ENCODE peak calls at places on chromosome 22, in nine cellular contexts. One of them, this sample, is unnamed.

GRCh38 chr22:45959719-45960476 is 17.1 kb downstream of the WNT7B start:
- DNase-seq in stimulated activated naive CD4-positive, alpha-beta T cell: no peak
- DNase-seq in activated CD8-positive, alpha-beta memory T cell treated with anti-CD3 and anti-CD28 coated beads for 1 hour: no peak
- DNase-seq in activated T-cell treated with anti-CD3 and anti-CD28 coated beads, Interleukin-2, amount 50 U/mL, for 24 hours: no peak
- DNase-seq in stomach: no peak
- DNase-seq in SW480: no peak
- DNase-seq in kidney tubule cell: no peak
- DNase-seq in AG08396: no peak
- DNase-seq in cardiac muscle cell: no peak
- DNase-seq in this sample: no peak

GRCh38 chr22:33867118-33867863 is 53.0 kb downstream of the LARGE1 start:
- DNase-seq in activated CD8-positive, alpha-beta memory T cell treated with anti-CD3 and anti-CD28 coated beads for 1 hour: no peak
- DNase-seq in kidney tubule cell: peak
- DNase-seq in stimulated activated naive CD4-positive, alpha-beta T cell: no peak
- DNase-seq in stomach: peak
- DNase-seq in cardiac muscle cell: no peak
- DNase-seq in SW480: no peak
- DNase-seq in activated T-cell treated with anti-CD3 and anti-CD28 coated beads, Interleukin-2, amount 50 U/mL, for 24 hours: no peak
- DNase-seq in AG08396: peak
- DNase-seq in this sample: peak

GRCh38 chr22:34804588-34804987 is 261.4 kb upstream of the ISX start:
- DNase-seq in stimulated activated naive CD4-positive, alpha-beta T cell: no peak
- DNase-seq in activated CD8-positive, alpha-beta memory T cell treated with anti-CD3 and anti-CD28 coated beads for 1 hour: no peak
- DNase-seq in cardiac muscle cell: peak
- DNase-seq in stomach: no peak
- DNase-seq in activated T-cell treated with anti-CD3 and anti-CD28 coated beads, Interleukin-2, amount 50 U/mL, for 24 hours: no peak
- DNase-seq in AG08396: no peak
- DNase-seq in kidney tubule cell: peak
- DNase-seq in SW480: no peak
- DNase-seq in this sample: no peak

GRCh38 chr22:32957093-32957835 is 100.9 kb downstream of the SYN3 start:
- DNase-seq in stimulated activated naive CD4-positive, alpha-beta T cell: no peak
- DNase-seq in kidney tubule cell: no peak
- DNase-seq in AG08396: no peak
- DNase-seq in activated CD8-positive, alpha-beta memory T cell treated with anti-CD3 and anti-CD28 coated beads for 1 hour: no peak
- DNase-seq in activated T-cell treated with anti-CD3 and anti-CD28 coated beads, Interleukin-2, amount 50 U/mL, for 24 hours: no peak
- DNase-seq in SW480: no peak
- DNase-seq in cardiac muscle cell: no peak
- DNase-seq in stomach: no peak
- DNase-seq in this sample: no peak

GRCh38 chr22:17570851-17571631 is 7.7 kb downstream of the SLC25A18 start:
- DNase-seq in stomach: peak
- DNase-seq in stimulated activated naive CD4-positive, alpha-beta T cell: no peak
- DNase-seq in cardiac muscle cell: peak
- DNase-seq in kidney tubule cell: peak
- DNase-seq in activated CD8-positive, alpha-beta memory T cell treated with anti-CD3 and anti-CD28 coated beads for 1 hour: no peak
- DNase-seq in activated T-cell treated with anti-CD3 and anti-CD28 coated beads, Interleukin-2, amount 50 U/mL, for 24 hours: no peak
- DNase-seq in AG08396: peak
- DNase-seq in SW480: no peak
- DNase-seq in this sample: no peak

GRCh38 chr22:20748820-20749428 is 25.0 kb upstream of the SERPIND1 start:
- DNase-seq in stomach: no peak
- DNase-seq in AG08396: no peak
- DNase-seq in stimulated activated naive CD4-positive, alpha-beta T cell: no peak
- DNase-seq in activated CD8-positive, alpha-beta memory T cell treated with anti-CD3 and anti-CD28 coated beads for 1 hour: no peak
- DNase-seq in cardiac muscle cell: peak
- DNase-seq in SW480: no peak
- DNase-seq in kidney tubule cell: no peak
- DNase-seq in activated T-cell treated with anti-CD3 and anti-CD28 coated beads, Interleukin-2, amount 50 U/mL, for 24 hours: no peak
- DNase-seq in this sample: no peak

GRCh38 chr22:48576333-48577013 is 1251.2 kb downstream of the BRD1 start:
- DNase-seq in cardiac muscle cell: peak
- DNase-seq in kidney tubule cell: peak
- DNase-seq in SW480: no peak
- DNase-seq in activated CD8-positive, alpha-beta memory T cell treated with anti-CD3 and anti-CD28 coated beads for 1 hour: no peak
- DNase-seq in AG08396: peak
- DNase-seq in stimulated activated naive CD4-positive, alpha-beta T cell: no peak
- DNase-seq in stomach: no peak
- DNase-seq in activated T-cell treated with anti-CD3 and anti-CD28 coated beads, Interleukin-2, amount 50 U/mL, for 24 hours: no peak
- DNase-seq in this sample: no peak

GRCh38 chr22:39656495-39657490 is 86.2 kb downstream of the CACNA1I start:
- DNase-seq in activated T-cell treated with anti-CD3 and anti-CD28 coated beads, Interleukin-2, amount 50 U/mL, for 24 hours: no peak
- DNase-seq in activated CD8-positive, alpha-beta memory T cell treated with anti-CD3 and anti-CD28 coated beads for 1 hour: no peak
- DNase-seq in stomach: no peak
- DNase-seq in kidney tubule cell: no peak
- DNase-seq in cardiac muscle cell: no peak
- DNase-seq in stimulated activated naive CD4-positive, alpha-beta T cell: no peak
- DNase-seq in SW480: no peak
- DNase-seq in AG08396: no peak
- DNase-seq in this sample: no peak

GRCh38 chr22:40204331-40205116 is 26.8 kb downstream of the TNRC6B start:
- DNase-seq in cardiac muscle cell: no peak
- DNase-seq in stimulated activated naive CD4-positive, alpha-beta T cell: no peak
- DNase-seq in AG08396: peak
- DNase-seq in SW480: no peak
- DNase-seq in activated T-cell treated with anti-CD3 and anti-CD28 coated beads, Interleukin-2, amount 50 U/mL, for 24 hours: no peak
- DNase-seq in activated CD8-positive, alpha-beta memory T cell treated with anti-CD3 and anti-CD28 coated beads for 1 hour: no peak
- DNase-seq in kidney tubule cell: peak
- DNase-seq in stomach: no peak
- DNase-seq in this sample: peak

GRCh38 chr22:28736296-28737155 is 5.1 kb downstream of the CHEK2 start:
- DNase-seq in activated T-cell treated with anti-CD3 and anti-CD28 coated beads, Interleukin-2, amount 50 U/mL, for 24 hours: no peak
- DNase-seq in stimulated activated naive CD4-positive, alpha-beta T cell: no peak
- DNase-seq in stomach: no peak
- DNase-seq in cardiac muscle cell: no peak
- DNase-seq in SW480: no peak
- DNase-seq in AG08396: no peak
- DNase-seq in kidney tubule cell: no peak
- DNase-seq in activated CD8-positive, alpha-beta memory T cell treated with anti-CD3 and anti-CD28 coated beads for 1 hour: no peak
- DNase-seq in this sample: no peak

GRCh38 chr22:27621671-27622070 is 179.9 kb downstream of the MN1 start:
- DNase-seq in activated T-cell treated with anti-CD3 and anti-CD28 coated beads, Interleukin-2, amount 50 U/mL, for 24 hours: no peak
- DNase-seq in cardiac muscle cell: no peak
- DNase-seq in stomach: no peak
- DNase-seq in SW480: no peak
- DNase-seq in stimulated activated naive CD4-positive, alpha-beta T cell: no peak
- DNase-seq in kidney tubule cell: no peak
- DNase-seq in activated CD8-positive, alpha-beta memory T cell treated with anti-CD3 and anti-CD28 coated beads for 1 hour: no peak
- DNase-seq in AG08396: no peak
- DNase-seq in this sample: no peak

GRCh38 chr22:37062366-37062655 is 10.8 kb downstream of the KCTD17 start:
- DNase-seq in SW480: no peak
- DNase-seq in stomach: no peak
- DNase-seq in stimulated activated naive CD4-positive, alpha-beta T cell: no peak
- DNase-seq in AG08396: no peak
- DNase-seq in activated T-cell treated with anti-CD3 and anti-CD28 coated beads, Interleukin-2, amount 50 U/mL, for 24 hours: no peak
- DNase-seq in activated CD8-positive, alpha-beta memory T cell treated with anti-CD3 and anti-CD28 coated beads for 1 hour: no peak
- DNase-seq in kidney tubule cell: no peak
- DNase-seq in cardiac muscle cell: no peak
- DNase-seq in this sample: no peak

GRCh38 chr22:46359362-46359761 is 23.8 kb downstream of the TRMU start:
- DNase-seq in cardiac muscle cell: no peak
- DNase-seq in AG08396: no peak
- DNase-seq in stomach: no peak
- DNase-seq in stimulated activated naive CD4-positive, alpha-beta T cell: no peak
- DNase-seq in activated CD8-positive, alpha-beta memory T cell treated with anti-CD3 and anti-CD28 coated beads for 1 hour: no peak
- DNase-seq in kidney tubule cell: no peak
- DNase-seq in activated T-cell treated with anti-CD3 and anti-CD28 coated beads, Interleukin-2, amount 50 U/mL, for 24 hours: no peak
- DNase-seq in SW480: no peak
- DNase-seq in this sample: no peak

GRCh38 chr22:43385770-43386641 is 25.8 kb upstream of the MPPED1 start:
- DNase-seq in SW480: peak
- DNase-seq in activated T-cell treated with anti-CD3 and anti-CD28 coated beads, Interleukin-2, amount 50 U/mL, for 24 hours: peak
- DNase-seq in kidney tubule cell: peak
- DNase-seq in cardiac muscle cell: peak
- DNase-seq in activated CD8-positive, alpha-beta memory T cell treated with anti-CD3 and anti-CD28 coated beads for 1 hour: peak
- DNase-seq in stomach: peak
- DNase-seq in AG08396: peak
- DNase-seq in stimulated activated naive CD4-positive, alpha-beta T cell: peak
- DNase-seq in this sample: peak

GRCh38 chr22:27327981-27328721 is 473.4 kb downstream of the MN1 start:
- DNase-seq in SW480: no peak
- DNase-seq in activated T-cell treated with anti-CD3 and anti-CD28 coated beads, Interleukin-2, amount 50 U/mL, for 24 hours: no peak
- DNase-seq in kidney tubule cell: no peak
- DNase-seq in stomach: no peak
- DNase-seq in AG08396: no peak
- DNase-seq in activated CD8-positive, alpha-beta memory T cell treated with anti-CD3 and anti-CD28 coated beads for 1 hour: no peak
- DNase-seq in stimulated activated naive CD4-positive, alpha-beta T cell: no peak
- DNase-seq in cardiac muscle cell: no peak
- DNase-seq in this sample: no peak

GRCh38 chr22:29587938-29588699 is 7.2 kb upstream of the NIPSNAP1 start:
- DNase-seq in stomach: no peak
- DNase-seq in kidney tubule cell: peak
- DNase-seq in activated CD8-positive, alpha-beta memory T cell treated with anti-CD3 and anti-CD28 coated beads for 1 hour: no peak
- DNase-seq in SW480: no peak
- DNase-seq in activated T-cell treated with anti-CD3 and anti-CD28 coated beads, Interleukin-2, amount 50 U/mL, for 24 hours: no peak
- DNase-seq in cardiac muscle cell: no peak
- DNase-seq in stimulated activated naive CD4-positive, alpha-beta T cell: no peak
- DNase-seq in AG08396: peak
- DNase-seq in this sample: peak

GRCh38 chr22:36737776-36738175 is 34.2 kb upstream of the CACNG2 start:
- DNase-seq in AG08396: no peak
- DNase-seq in SW480: peak
- DNase-seq in stimulated activated naive CD4-positive, alpha-beta T cell: no peak
- DNase-seq in cardiac muscle cell: no peak
- DNase-seq in stomach: peak
- DNase-seq in activated T-cell treated with anti-CD3 and anti-CD28 coated beads, Interleukin-2, amount 50 U/mL, for 24 hours: no peak
- DNase-seq in activated CD8-positive, alpha-beta memory T cell treated with anti-CD3 and anti-CD28 coated beads for 1 hour: no peak
- DNase-seq in kidney tubule cell: no peak
- DNase-seq in this sample: no peak

GRCh38 chr22:30511109-30511508 is 5.6 kb upstream of the SEC14L4 start:
- DNase-seq in AG08396: no peak
- DNase-seq in stimulated activated naive CD4-positive, alpha-beta T cell: no peak
- DNase-seq in SW480: no peak
- DNase-seq in kidney tubule cell: no peak
- DNase-seq in activated CD8-positive, alpha-beta memory T cell treated with anti-CD3 and anti-CD28 coated beads for 1 hour: no peak
- DNase-seq in stomach: no peak
- DNase-seq in cardiac muscle cell: no peak
- DNase-seq in activated T-cell treated with anti-CD3 and anti-CD28 coated beads, Interleukin-2, amount 50 U/mL, for 24 hours: no peak
- DNase-seq in this sample: no peak

GRCh38 chr22:20154602-20155183 is 3.8 kb upstream of the CCDC188 start:
- DNase-seq in kidney tubule cell: no peak
- DNase-seq in AG08396: no peak
- DNase-seq in cardiac muscle cell: no peak
- DNase-seq in SW480: peak
- DNase-seq in stimulated activated naive CD4-positive, alpha-beta T cell: no peak
- DNase-seq in activated T-cell treated with anti-CD3 and anti-CD28 coated beads, Interleukin-2, amount 50 U/mL, for 24 hours: no peak
- DNase-seq in activated CD8-positive, alpha-beta memory T cell treated with anti-CD3 and anti-CD28 coated beads for 1 hour: no peak
- DNase-seq in stomach: no peak
- DNase-seq in this sample: no peak

GRCh38 chr22:44618400-44618799 is 83.6 kb upstream of the PRR5 start:
- DNase-seq in cardiac muscle cell: no peak
- DNase-seq in stimulated activated naive CD4-positive, alpha-beta T cell: no peak
- DNase-seq in activated CD8-positive, alpha-beta memory T cell treated with anti-CD3 and anti-CD28 coated beads for 1 hour: no peak
- DNase-seq in AG08396: no peak
- DNase-seq in activated T-cell treated with anti-CD3 and anti-CD28 coated beads, Interleukin-2, amount 50 U/mL, for 24 hours: no peak
- DNase-seq in stomach: no peak
- DNase-seq in SW480: no peak
- DNase-seq in kidney tubule cell: no peak
- DNase-seq in this sample: no peak

GRCh38 chr22:33051960-33052839 is 6.0 kb downstream of the SYN3 start:
- DNase-seq in activated CD8-positive, alpha-beta memory T cell treated with anti-CD3 and anti-CD28 coated beads for 1 hour: no peak
- DNase-seq in kidney tubule cell: peak
- DNase-seq in stomach: no peak
- DNase-seq in activated T-cell treated with anti-CD3 and anti-CD28 coated beads, Interleukin-2, amount 50 U/mL, for 24 hours: no peak
- DNase-seq in SW480: no peak
- DNase-seq in AG08396: no peak
- DNase-seq in cardiac muscle cell: peak
- DNase-seq in stimulated activated naive CD4-positive, alpha-beta T cell: no peak
- DNase-seq in this sample: no peak

GRCh38 chr22:27220349-27220748 is 563.0 kb downstream of the MIAT start:
- DNase-seq in cardiac muscle cell: no peak
- DNase-seq in kidney tubule cell: peak
- DNase-seq in stomach: no peak
- DNase-seq in AG08396: peak
- DNase-seq in stimulated activated naive CD4-positive, alpha-beta T cell: no peak
- DNase-seq in activated CD8-positive, alpha-beta memory T cell treated with anti-CD3 and anti-CD28 coated beads for 1 hour: no peak
- DNase-seq in activated T-cell treated with anti-CD3 and anti-CD28 coated beads, Interleukin-2, amount 50 U/mL, for 24 hours: no peak
- DNase-seq in SW480: no peak
- DNase-seq in this sample: no peak

GRCh38 chr22:23242473-23243001 is 62.2 kb downstream of the BCR start:
- DNase-seq in stomach: no peak
- DNase-seq in kidney tubule cell: no peak
- DNase-seq in activated T-cell treated with anti-CD3 and anti-CD28 coated beads, Interleukin-2, amount 50 U/mL, for 24 hours: no peak
- DNase-seq in stimulated activated naive CD4-positive, alpha-beta T cell: no peak
- DNase-seq in AG08396: no peak
- DNase-seq in SW480: no peak
- DNase-seq in activated CD8-positive, alpha-beta memory T cell treated with anti-CD3 and anti-CD28 coated beads for 1 hour: no peak
- DNase-seq in cardiac muscle cell: peak
- DNase-seq in this sample: no peak

GRCh38 chr22:24162377-24162927 is 18.8 kb upstream of the SUSD2 start:
- DNase-seq in stimulated activated naive CD4-positive, alpha-beta T cell: no peak
- DNase-seq in kidney tubule cell: no peak
- DNase-seq in AG08396: no peak
- DNase-seq in activated CD8-positive, alpha-beta memory T cell treated with anti-CD3 and anti-CD28 coated beads for 1 hour: no peak
- DNase-seq in stomach: no peak
- DNase-seq in SW480: no peak
- DNase-seq in activated T-cell treated with anti-CD3 and anti-CD28 coated beads, Interleukin-2, amount 50 U/mL, for 24 hours: no peak
- DNase-seq in cardiac muscle cell: no peak
- DNase-seq in this sample: no peak

GRCh38 chr22:44550666-44551491 is 52.8 kb upstream of the RTL6 start:
- DNase-seq in stomach: peak
- DNase-seq in stimulated activated naive CD4-positive, alpha-beta T cell: no peak
- DNase-seq in kidney tubule cell: peak
- DNase-seq in SW480: no peak
- DNase-seq in AG08396: peak
- DNase-seq in cardiac muscle cell: no peak
- DNase-seq in activated CD8-positive, alpha-beta memory T cell treated with anti-CD3 and anti-CD28 coated beads for 1 hour: no peak
- DNase-seq in activated T-cell treated with anti-CD3 and anti-CD28 coated beads, Interleukin-2, amount 50 U/mL, for 24 hours: peak
- DNase-seq in this sample: peak

GRCh38 chr22:39070186-39070585 is 6.9 kb upstream of the APOBEC3G start:
- DNase-seq in stimulated activated naive CD4-positive, alpha-beta T cell: no peak
- DNase-seq in SW480: no peak
- DNase-seq in AG08396: no peak
- DNase-seq in kidney tubule cell: no peak
- DNase-seq in cardiac muscle cell: no peak
- DNase-seq in stomach: no peak
- DNase-seq in activated CD8-positive, alpha-beta memory T cell treated with anti-CD3 and anti-CD28 coated beads for 1 hour: no peak
- DNase-seq in activated T-cell treated with anti-CD3 and anti-CD28 coated beads, Interleukin-2, amount 50 U/mL, for 24 hours: no peak
- DNase-seq in this sample: no peak

GRCh38 chr22:49046546-49047305 is 780.9 kb downstream of the BRD1 start:
- DNase-seq in stomach: no peak
- DNase-seq in kidney tubule cell: peak
- DNase-seq in SW480: peak
- DNase-seq in stimulated activated naive CD4-positive, alpha-beta T cell: no peak
- DNase-seq in cardiac muscle cell: peak
- DNase-seq in activated T-cell treated with anti-CD3 and anti-CD28 coated beads, Interleukin-2, amount 50 U/mL, for 24 hours: peak
- DNase-seq in activated CD8-positive, alpha-beta memory T cell treated with anti-CD3 and anti-CD28 coated beads for 1 hour: no peak
- DNase-seq in AG08396: no peak
- DNase-seq in this sample: no peak

GRCh38 chr22:33030923-33031525 is 27.2 kb downstream of the SYN3 start:
- DNase-seq in stimulated activated naive CD4-positive, alpha-beta T cell: no peak
- DNase-seq in SW480: no peak
- DNase-seq in activated CD8-positive, alpha-beta memory T cell treated with anti-CD3 and anti-CD28 coated beads for 1 hour: no peak
- DNase-seq in cardiac muscle cell: no peak
- DNase-seq in activated T-cell treated with anti-CD3 and anti-CD28 coated beads, Interleukin-2, amount 50 U/mL, for 24 hours: no peak
- DNase-seq in AG08396: no peak
- DNase-seq in kidney tubule cell: no peak
- DNase-seq in stomach: no peak
- DNase-seq in this sample: no peak

GRCh38 chr22:21745948-21746347 is 10.4 kb upstream of the YPEL1 start:
- DNase-seq in kidney tubule cell: no peak
- DNase-seq in SW480: no peak
- DNase-seq in cardiac muscle cell: no peak
- DNase-seq in stimulated activated naive CD4-positive, alpha-beta T cell: no peak
- DNase-seq in activated T-cell treated with anti-CD3 and anti-CD28 coated beads, Interleukin-2, amount 50 U/mL, for 24 hours: no peak
- DNase-seq in AG08396: no peak
- DNase-seq in stomach: no peak
- DNase-seq in activated CD8-positive, alpha-beta memory T cell treated with anti-CD3 and anti-CD28 coated beads for 1 hour: no peak
- DNase-seq in this sample: no peak

GRCh38 chr22:32660292-32660691 is 141.2 kb upstream of the TIMP3 start:
- DNase-seq in AG08396: peak
- DNase-seq in SW480: peak
- DNase-seq in activated T-cell treated with anti-CD3 and anti-CD28 coated beads, Interleukin-2, amount 50 U/mL, for 24 hours: peak
- DNase-seq in stomach: peak
- DNase-seq in cardiac muscle cell: peak
- DNase-seq in stimulated activated naive CD4-positive, alpha-beta T cell: peak
- DNase-seq in activated CD8-positive, alpha-beta memory T cell treated with anti-CD3 and anti-CD28 coated beads for 1 hour: peak
- DNase-seq in kidney tubule cell: peak
- DNase-seq in this sample: no peak

This sample was measured in T1000.